ENCODE peak calls at places on chromosomes 13 and 19, in nine cellular contexts. One of them, this sample, is unnamed.

GRCh38 chr19:8355631-8356402 is 8.1 kb upstream of the ANGPTL4 start:
- DNase-seq in progenitor cell of endocrine pancreas: no peak
- DNase-seq in RWPE1: peak; percentile 69
- DNase-seq in cardiac fibroblast: peak; percentile 99
- DNase-seq in fibroblast of pulmonary artery: peak; percentile 98
- DNase-seq in AG04450: no peak
- DNase-seq in CD4-positive, alpha-beta T cell: no peak
- DNase-seq in GM23338: no peak
- DNase-seq in psoas muscle: peak; percentile 53
- DNase-seq in this sample: no peak

GRCh38 chr19:2250765-2251576 is 1.8 kb downstream of the AMH start:
- DNase-seq in fibroblast of pulmonary artery: no peak
- DNase-seq in psoas muscle: no peak
- DNase-seq in progenitor cell of endocrine pancreas: no peak
- DNase-seq in cardiac fibroblast: no peak
- DNase-seq in CD4-positive, alpha-beta T cell: no peak
- DNase-seq in GM23338: peak; percentile 44
- DNase-seq in RWPE1: no peak
- DNase-seq in AG04450: no peak
- DNase-seq in this sample: peak; percentile 75

GRCh38 chr13:42258747-42259146 is 13.2 kb upstream of the AKAP11 start:
- DNase-seq in CD4-positive, alpha-beta T cell: no peak
- DNase-seq in GM23338: peak; percentile 68
- DNase-seq in psoas muscle: no peak
- DNase-seq in progenitor cell of endocrine pancreas: no peak
- DNase-seq in fibroblast of pulmonary artery: no peak
- DNase-seq in AG04450: no peak
- DNase-seq in RWPE1: no peak
- DNase-seq in cardiac fibroblast: no peak
- DNase-seq in this sample: no peak

GRCh38 chr13:99075268-99076191 is 97.7 kb upstream of the DOCK9 start:
- DNase-seq in psoas muscle: no peak
- DNase-seq in fibroblast of pulmonary artery: no peak
- DNase-seq in CD4-positive, alpha-beta T cell: no peak
- DNase-seq in RWPE1: no peak
- DNase-seq in cardiac fibroblast: no peak
- DNase-seq in AG04450: no peak
- DNase-seq in progenitor cell of endocrine pancreas: no peak
- DNase-seq in GM23338: no peak
- DNase-seq in this sample: peak; percentile 17

GRCh38 chr19:4059931-4060620 is 6.6 kb downstream of the ZBTB7A start:
- DNase-seq in psoas muscle: peak; percentile 84
- DNase-seq in fibroblast of pulmonary artery: peak; percentile 54
- DNase-seq in progenitor cell of endocrine pancreas: no peak
- DNase-seq in AG04450: no peak
- DNase-seq in cardiac fibroblast: peak; percentile 74
- DNase-seq in CD4-positive, alpha-beta T cell: no peak
- DNase-seq in RWPE1: peak; percentile 71
- DNase-seq in GM23338: peak; percentile 33
- DNase-seq in this sample: peak; percentile 66

GRCh38 chr13:19661126-19661525 is 27.7 kb downstream of the MPHOSPH8 start:
- DNase-seq in GM23338: no peak
- DNase-seq in AG04450: no peak
- DNase-seq in psoas muscle: no peak
- DNase-seq in RWPE1: no peak
- DNase-seq in progenitor cell of endocrine pancreas: no peak
- DNase-seq in CD4-positive, alpha-beta T cell: no peak
- DNase-seq in fibroblast of pulmonary artery: no peak
- DNase-seq in cardiac fibroblast: no peak
- DNase-seq in this sample: no peak

GRCh38 chr19:33280351-33280921 is 21.9 kb downstream of the CEBPA start:
- DNase-seq in fibroblast of pulmonary artery: no peak
- DNase-seq in AG04450: no peak
- DNase-seq in RWPE1: no peak
- DNase-seq in cardiac fibroblast: no peak
- DNase-seq in psoas muscle: no peak
- DNase-seq in GM23338: no peak
- DNase-seq in CD4-positive, alpha-beta T cell: no peak
- DNase-seq in progenitor cell of endocrine pancreas: no peak
- DNase-seq in this sample: no peak

GRCh38 chr19:58474997-58475713 is 997 bp upstream of the ZNF446 start:
- DNase-seq in cardiac fibroblast: no peak
- DNase-seq in GM23338: no peak
- DNase-seq in fibroblast of pulmonary artery: no peak
- DNase-seq in AG04450: no peak
- DNase-seq in CD4-positive, alpha-beta T cell: no peak
- DNase-seq in RWPE1: no peak
- DNase-seq in progenitor cell of endocrine pancreas: no peak
- DNase-seq in psoas muscle: no peak
- DNase-seq in this sample: no peak

GRCh38 chr13:111177081-111177711 is 62.1 kb downstream of the ARHGEF7 start:
- DNase-seq in cardiac fibroblast: peak; percentile 91
- DNase-seq in fibroblast of pulmonary artery: peak; percentile 90
- DNase-seq in psoas muscle: peak; percentile 51
- DNase-seq in AG04450: no peak
- DNase-seq in GM23338: no peak
- DNase-seq in RWPE1: no peak
- DNase-seq in CD4-positive, alpha-beta T cell: peak; percentile 59
- DNase-seq in progenitor cell of endocrine pancreas: no peak
- DNase-seq in this sample: no peak

GRCh38 chr13:27595055-27595811 is 25.1 kb downstream of the LNX2 start:
- DNase-seq in psoas muscle: no peak
- DNase-seq in CD4-positive, alpha-beta T cell: no peak
- DNase-seq in fibroblast of pulmonary artery: no peak
- DNase-seq in cardiac fibroblast: no peak
- DNase-seq in AG04450: no peak
- DNase-seq in progenitor cell of endocrine pancreas: no peak
- DNase-seq in GM23338: no peak
- DNase-seq in RWPE1: no peak
- DNase-seq in this sample: no peak

GRCh38 chr19:6088677-6089063 is 21.6 kb downstream of the RFX2 start:
- DNase-seq in CD4-positive, alpha-beta T cell: no peak
- DNase-seq in progenitor cell of endocrine pancreas: no peak
- DNase-seq in GM23338: no peak
- DNase-seq in fibroblast of pulmonary artery: peak; percentile 60
- DNase-seq in cardiac fibroblast: peak; percentile 75
- DNase-seq in AG04450: no peak
- DNase-seq in psoas muscle: no peak
- DNase-seq in RWPE1: peak; percentile 56
- DNase-seq in this sample: no peak

DNA sequence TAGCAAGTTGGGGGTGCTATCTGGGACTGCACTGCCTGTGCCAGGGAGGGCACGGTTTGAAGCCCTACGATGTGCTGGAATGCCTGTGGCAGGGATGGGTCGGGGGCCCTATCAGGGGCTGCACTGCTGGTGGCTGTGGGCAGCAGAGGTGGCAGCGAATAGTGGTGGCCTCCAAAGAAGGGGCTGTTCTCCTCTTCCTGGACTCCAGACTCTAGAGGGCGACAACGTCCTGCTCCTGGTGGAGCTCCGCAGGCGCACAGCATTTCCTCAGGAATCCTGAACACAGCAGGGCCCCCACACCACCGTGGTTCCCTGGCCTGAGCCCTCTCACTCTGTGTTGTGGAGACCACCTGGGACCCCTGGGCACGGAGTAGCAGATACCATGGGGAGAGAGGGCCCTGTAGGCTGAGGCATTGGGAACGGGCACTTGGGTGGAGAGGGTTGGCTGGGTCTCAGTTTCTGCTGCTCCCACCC is 145.6 kb downstream of the TNFRSF19 start:
- DNase-seq in RWPE1: no peak
- DNase-seq in psoas muscle: no peak
- DNase-seq in AG04450: no peak
- DNase-seq in GM23338: peak; percentile 74
- DNase-seq in fibroblast of pulmonary artery: no peak
- DNase-seq in cardiac fibroblast: peak; percentile 36
- DNase-seq in progenitor cell of endocrine pancreas: no peak
- DNase-seq in CD4-positive, alpha-beta T cell: no peak
- DNase-seq in this sample: peak; percentile 30
- TF ChIP-seq CTCF in RWPE1: no peak
- TF ChIP-seq CTCF in psoas muscle: no peak
- TF ChIP-seq CTCF in AG04450: no peak
- TF ChIP-seq CTCF in GM23338: peak; percentile 61
- TF ChIP-seq CTCF in fibroblast of pulmonary artery: peak; percentile 20
- TF ChIP-seq CTCF in cardiac fibroblast: peak; percentile 33
- TF ChIP-seq CTCF in progenitor cell of endocrine pancreas: peak; percentile 32
- TF ChIP-seq CTCF in CD4-positive, alpha-beta T cell: no peak
- TF ChIP-seq CTCF in this sample: no peak

DNA sequence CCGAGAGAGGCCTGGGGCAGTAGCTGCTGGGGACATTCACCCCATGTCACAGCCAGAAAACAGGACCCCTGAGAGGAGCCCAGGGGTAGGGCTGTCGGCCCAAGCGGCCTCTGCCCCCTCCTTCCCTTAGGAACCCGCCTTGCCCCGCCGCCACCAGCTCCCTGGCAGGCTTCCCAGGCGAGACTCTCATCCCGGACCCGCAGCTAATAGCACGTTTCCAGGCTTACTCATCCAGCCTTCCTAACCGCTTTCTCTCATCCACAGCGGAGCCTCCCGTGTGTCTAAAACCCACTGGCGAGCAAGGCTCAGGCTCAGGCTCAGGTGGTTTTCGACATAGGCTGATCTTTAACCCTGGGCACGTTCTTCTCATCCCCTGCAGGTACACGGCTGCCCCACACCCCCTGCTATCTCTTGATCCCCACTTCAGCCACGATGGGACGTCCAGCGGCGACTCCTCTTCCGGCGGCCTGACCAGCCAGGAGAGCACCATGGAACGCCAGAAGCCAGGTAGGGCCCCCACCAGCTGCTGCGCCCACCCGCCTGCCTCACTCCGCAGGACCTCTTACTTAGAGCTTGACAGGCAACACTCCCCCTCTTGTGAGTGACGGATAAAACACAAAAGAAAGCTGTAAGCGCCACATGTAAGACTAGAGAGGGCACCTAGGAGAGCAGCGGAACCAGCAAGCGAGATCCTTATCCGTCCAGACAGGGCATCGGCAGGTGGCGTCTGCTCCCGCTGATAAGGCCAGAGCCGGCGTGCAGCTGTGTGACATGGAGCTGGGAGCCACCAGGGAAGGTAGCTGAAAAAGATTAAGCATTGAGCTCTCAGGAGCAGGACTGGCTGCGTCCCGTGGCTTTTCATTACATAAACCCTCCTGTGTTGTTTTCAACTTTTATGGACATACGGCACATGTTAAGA is 71.3 kb downstream of the DPF1 start:
- DNase-seq in AG04450: no peak
- DNase-seq in cardiac fibroblast: peak; percentile 13
- DNase-seq in GM23338: no peak
- DNase-seq in CD4-positive, alpha-beta T cell: no peak
- DNase-seq in RWPE1: peak; percentile 34
- DNase-seq in psoas muscle: no peak
- DNase-seq in progenitor cell of endocrine pancreas: no peak
- DNase-seq in fibroblast of pulmonary artery: peak; percentile 41
- DNase-seq in this sample: no peak
- TF ChIP-seq CTCF in AG04450: no peak
- TF ChIP-seq CTCF in cardiac fibroblast: no peak
- TF ChIP-seq CTCF in GM23338: no peak
- TF ChIP-seq CTCF in CD4-positive, alpha-beta T cell: no peak
- TF ChIP-seq CTCF in RWPE1: no peak
- TF ChIP-seq CTCF in psoas muscle: no peak
- TF ChIP-seq CTCF in progenitor cell of endocrine pancreas: no peak
- TF ChIP-seq CTCF in fibroblast of pulmonary artery: no peak
- TF ChIP-seq CTCF in this sample: no peak

GRCh38 chr13:90420683-90421082 is 926.8 kb upstream of the MIR17HG start:
- DNase-seq in AG04450: no peak
- DNase-seq in GM23338: peak; percentile 18
- DNase-seq in cardiac fibroblast: peak; percentile 32
- DNase-seq in progenitor cell of endocrine pancreas: no peak
- DNase-seq in RWPE1: no peak
- DNase-seq in psoas muscle: no peak
- DNase-seq in CD4-positive, alpha-beta T cell: no peak
- DNase-seq in fibroblast of pulmonary artery: peak; percentile 15
- DNase-seq in this sample: no peak
- TF ChIP-seq CTCF in AG04450: peak; percentile 27
- TF ChIP-seq CTCF in GM23338: peak; percentile 39
- TF ChIP-seq CTCF in cardiac fibroblast: peak; percentile 26
- TF ChIP-seq CTCF in progenitor cell of endocrine pancreas: no peak
- TF ChIP-seq CTCF in RWPE1: no peak
- TF ChIP-seq CTCF in psoas muscle: no peak
- TF ChIP-seq CTCF in CD4-positive, alpha-beta T cell: no peak
- TF ChIP-seq CTCF in fibroblast of pulmonary artery: peak; percentile 12
- TF ChIP-seq CTCF in this sample: no peak

DNA sequence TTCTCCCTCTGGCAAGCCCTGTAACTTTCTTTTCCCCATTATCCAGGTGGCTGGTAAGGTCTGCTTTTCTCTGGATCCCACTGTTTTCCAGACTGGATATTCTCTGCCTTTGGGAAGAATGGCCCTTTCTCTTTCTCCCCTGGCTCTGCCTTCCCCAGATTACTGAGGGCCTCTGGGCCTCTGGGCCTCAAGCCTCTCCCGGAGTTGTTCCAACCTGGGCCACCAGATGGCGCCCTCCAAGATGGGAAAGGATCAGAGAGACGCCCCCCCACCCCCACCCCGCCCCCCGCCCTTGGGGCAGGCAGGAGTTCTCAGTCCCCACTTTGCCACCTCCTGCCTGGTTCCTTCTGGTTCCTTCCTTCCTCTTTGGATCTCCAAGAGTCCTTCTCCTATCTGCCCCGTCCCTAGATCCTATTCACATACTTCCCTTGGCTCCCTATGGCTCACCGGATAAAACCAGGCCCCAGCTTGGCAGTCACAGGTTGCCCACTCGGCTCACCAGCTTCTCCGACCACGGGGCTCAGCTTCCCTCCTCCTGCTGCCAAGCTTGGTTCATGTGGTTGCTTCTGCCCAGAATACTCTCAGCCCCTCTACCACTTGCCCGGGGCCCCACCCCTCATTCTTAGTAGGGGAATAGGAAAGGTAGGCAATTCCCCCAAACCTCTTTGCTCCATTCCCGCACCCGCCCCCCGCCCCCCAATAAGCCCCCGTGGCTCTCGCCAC is 13.0 kb downstream of the EPS8L1 start:
- DNase-seq in fibroblast of pulmonary artery: peak; percentile 66
- DNase-seq in AG04450: peak; percentile 13
- DNase-seq in psoas muscle: peak; percentile 80
- DNase-seq in RWPE1: peak; percentile 69
- DNase-seq in cardiac fibroblast: peak; percentile 71
- DNase-seq in CD4-positive, alpha-beta T cell: peak; percentile 71
- DNase-seq in GM23338: peak; percentile 95
- DNase-seq in progenitor cell of endocrine pancreas: peak; percentile 84
- DNase-seq in this sample: peak; percentile 82
- TF ChIP-seq CTCF in fibroblast of pulmonary artery: peak; percentile 54
- TF ChIP-seq CTCF in AG04450: peak; percentile 60
- TF ChIP-seq CTCF in psoas muscle: peak; percentile 75
- TF ChIP-seq CTCF in RWPE1: peak; percentile 82
- TF ChIP-seq CTCF in cardiac fibroblast: peak; percentile 63
- TF ChIP-seq CTCF in CD4-positive, alpha-beta T cell: peak; percentile 93
- TF ChIP-seq CTCF in GM23338: peak; percentile 55
- TF ChIP-seq CTCF in progenitor cell of endocrine pancreas: peak; percentile 90
- TF ChIP-seq CTCF in this sample: peak; percentile 81

DNA sequence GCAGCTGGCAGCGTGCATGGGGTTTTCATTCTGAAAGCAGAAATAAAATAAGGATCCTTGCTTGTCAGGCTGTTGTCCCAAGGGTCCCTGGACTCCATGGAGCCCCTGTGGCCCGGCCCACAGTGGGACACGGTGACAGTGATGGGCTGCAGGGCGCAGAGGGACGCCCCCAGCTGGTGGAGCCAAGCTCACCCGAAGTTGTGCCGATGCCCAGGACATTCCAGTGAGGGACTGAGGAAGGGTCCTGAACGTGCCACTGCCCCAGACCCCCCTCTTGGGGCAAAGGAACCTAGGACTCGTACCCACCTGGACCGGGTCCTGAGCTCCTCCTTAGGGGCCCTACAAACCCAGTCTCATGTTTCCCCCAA is 35.0 kb downstream of the MYO9B start:
- DNase-seq in progenitor cell of endocrine pancreas: no peak
- DNase-seq in GM23338: no peak
- DNase-seq in psoas muscle: no peak
- DNase-seq in cardiac fibroblast: no peak
- DNase-seq in AG04450: no peak
- DNase-seq in CD4-positive, alpha-beta T cell: no peak
- DNase-seq in RWPE1: no peak
- DNase-seq in fibroblast of pulmonary artery: no peak
- DNase-seq in this sample: no peak
- TF ChIP-seq CTCF in progenitor cell of endocrine pancreas: no peak
- TF ChIP-seq CTCF in GM23338: no peak
- TF ChIP-seq CTCF in psoas muscle: no peak
- TF ChIP-seq CTCF in cardiac fibroblast: no peak
- TF ChIP-seq CTCF in AG04450: no peak
- TF ChIP-seq CTCF in CD4-positive, alpha-beta T cell: no peak
- TF ChIP-seq CTCF in RWPE1: no peak
- TF ChIP-seq CTCF in fibroblast of pulmonary artery: no peak
- TF ChIP-seq CTCF in this sample: no peak